ENCODE peak calls at places on chromosome 10, in four cellular contexts. C is HL-60, S is K562, M is GM12878. F is an unnamed sample.

GRCh38 chr10:44323838-44324237 is 61.1 kb downstream of the CXCL12 start:
- DNase-seq in C (no peak), S (no peak), M (no peak), F (no peak)

GRCh38 chr10:103921750-103922195 is 3.8 kb upstream of the STN1 start:
- DNase-seq in C (peak), S (peak), M (no peak), F (peak)

GRCh38 chr10:86957471-86958108 is at the start of gene MMRN2:
- DNase-seq in C (no peak), S (no peak), M (no peak), F (no peak)

GRCh38 chr10:87619705-87620104 is 40.0 kb upstream of the PAPSS2 start:
- DNase-seq in C (no peak), S (no peak), M (no peak), F (no peak)

GRCh38 chr10:129605986-129606518 is 139.0 kb downstream of the MGMT start:
- DNase-seq in C (no peak), S (no peak), M (peak), F (no peak)

GRCh38 chr10:110566472-110567200 is 859 bp upstream of the SMC3 start:
- DNase-seq in C (no peak), S (no peak), M (no peak), F (no peak)

GRCh38 chr10:124545346-124545745 is 83.7 kb downstream of the LHPP start:
- DNase-seq in C (no peak), S (no peak), M (no peak), F (no peak)

GRCh38 chr10:72261323-72262018 is 12.3 kb upstream of the DDIT4 start:
- DNase-seq in C (no peak), S (peak), M (peak), F (peak)

GRCh38 chr10:13347235-13348156 is 597 bp downstream of the SEPHS1 start:
- DNase-seq in C (no peak), S (peak), M (no peak), F (peak)

GRCh38 chr10:13348216-13349017 is at the start of gene SEPHS1:
- DNase-seq in C (peak), S (peak), M (no peak), F (peak)

GRCh38 chr10:13352519-13352918 is 4.4 kb upstream of the SEPHS1 start:
- DNase-seq in C (no peak), S (peak), M (no peak), F (no peak)

GRCh38 chr10:13351340-13351915 is 3.3 kb upstream of the SEPHS1 start:
- DNase-seq in C (no peak), S (no peak), M (no peak), F (no peak)

GRCh38 chr10:13349776-13350274 is 1.7 kb upstream of the SEPHS1 start:
- DNase-seq in C (no peak), S (peak), M (no peak), F (no peak)
- TF ChIP-seq POLR2AphosphoS5 in C (no peak), S (no peak), M (no peak), F (no peak)

DNA sequence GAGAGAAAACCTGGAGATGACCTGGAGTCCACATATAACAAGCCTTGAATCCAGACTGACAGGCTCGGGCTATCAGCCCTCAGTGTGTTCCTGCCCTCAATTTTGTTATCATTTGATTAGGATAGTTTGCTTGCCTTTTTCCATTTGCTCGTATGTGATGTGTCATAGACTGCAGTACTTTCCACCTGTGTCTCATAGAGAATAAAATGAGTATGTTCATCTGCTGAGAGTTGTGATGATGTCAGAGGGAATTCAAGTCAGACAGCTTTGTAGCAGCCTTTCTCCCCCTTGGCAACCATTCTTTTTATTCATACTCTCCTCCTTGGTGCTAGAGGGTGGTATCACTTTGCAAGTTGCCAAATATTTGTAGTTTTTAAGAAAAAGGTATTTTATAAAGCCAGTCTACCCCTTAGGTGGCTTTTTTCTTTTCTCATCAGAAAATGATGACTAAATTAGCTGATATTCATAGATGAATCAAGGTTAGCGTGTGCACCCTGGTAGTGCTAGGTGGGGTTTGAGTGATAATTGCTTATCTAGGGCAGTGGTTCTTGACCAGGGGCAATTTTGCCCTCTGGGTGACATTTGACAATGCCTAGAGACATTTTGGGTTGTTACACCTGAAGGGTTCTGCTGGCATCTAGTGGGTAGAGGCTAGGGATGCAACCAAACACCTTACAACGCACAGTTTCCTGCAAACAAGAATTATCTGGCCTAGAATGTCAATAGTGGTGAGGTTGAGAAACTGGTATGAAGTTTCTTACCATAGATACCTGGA is 5.4 kb downstream of the SGPL1 start:
- DNase-seq in C (no peak), S (no peak), M (no peak), F (no peak)
- TF ChIP-seq SPI1 in C (no peak), S (no peak), M (no peak), F (no peak)

GRCh38 chr10:61192042-61192441 is 248.1 kb upstream of the RHOBTB1 start:
- DNase-seq in C (no peak), S (no peak), M (no peak), F (no peak)

GRCh38 chr10:61195219-61195618 is 251.2 kb upstream of the RHOBTB1 start:
- DNase-seq in C (no peak), S (no peak), M (no peak), F (no peak)

GRCh38 chr10:61197022-61197421 is 253.0 kb upstream of the RHOBTB1 start:
- DNase-seq in C (no peak), S (no peak), M (no peak), F (no peak)
- TF ChIP-seq POLR2AphosphoS5 in C (no peak), S (no peak), M (no peak), F (no peak)

GRCh38 chr10:123061865-123062264 is 53.1 kb downstream of the ACADSB start:
- DNase-seq in C (no peak), S (no peak), M (no peak), F (no peak)
- TF ChIP-seq SPI1 in C (no peak), S (no peak), M (no peak), F (peak)

GRCh38 chr10:113219446-113219845 is 269.4 kb downstream of the TCF7L2 start:
- DNase-seq in C (no peak), S (no peak), M (no peak), F (no peak)
- TF ChIP-seq POLR2AphosphoS5 in C (no peak), S (no peak), M (no peak), F (no peak)

GRCh38 chr10:28020993-28021982 is 22.4 kb upstream of the ODAD2 start:
- DNase-seq in C (no peak), S (no peak), M (no peak), F (no peak)
- TF ChIP-seq SPI1 in C (no peak), S (no peak), M (no peak), F (no peak)

GRCh38 chr10:114876169-114876568 is 54.6 kb downstream of the FHIP2A start:
- DNase-seq in C (peak), S (no peak), M (no peak), F (no peak)

GRCh38 chr10:114874827-114875541 is 53.4 kb downstream of the FHIP2A start:
- DNase-seq in C (no peak), S (no peak), M (no peak), F (peak)

GRCh38 chr10:114876602-114877300 is 55.2 kb downstream of the FHIP2A start:
- DNase-seq in C (peak), S (peak), M (peak), F (peak)

GRCh38 chr10:114879093-114879492 is 57.5 kb downstream of the FHIP2A start:
- DNase-seq in C (no peak), S (no peak), M (no peak), F (no peak)

DNA sequence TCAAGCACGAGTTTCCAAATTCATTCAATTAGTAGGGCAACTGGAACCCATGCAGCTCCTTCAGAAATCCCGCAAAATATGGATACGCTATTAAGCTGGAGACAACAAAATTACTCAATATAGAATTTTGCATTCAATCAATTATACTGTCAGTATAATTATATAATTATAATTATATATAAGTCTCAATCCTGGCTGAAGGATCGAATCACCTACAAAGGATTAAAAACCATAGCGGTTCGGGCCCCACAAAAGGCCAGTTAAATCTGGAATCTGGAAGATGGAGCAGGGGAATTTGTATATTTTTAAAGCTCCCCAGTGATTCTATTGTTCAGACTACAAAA is 55.7 kb downstream of the FHIP2A start:
- DNase-seq in C (no peak), S (no peak), M (no peak), F (no peak)
- TF ChIP-seq POLR2AphosphoS5 in C (no peak), S (no peak), M (no peak), F (no peak)

GRCh38 chr10:13938940-13939339 is 352.2 kb downstream of the PRPF18 start:
- DNase-seq in C (no peak), S (no peak), M (no peak), F (no peak)
- TF ChIP-seq SPI1 in C (no peak), S (no peak), M (no peak), F (no peak)

DNA sequence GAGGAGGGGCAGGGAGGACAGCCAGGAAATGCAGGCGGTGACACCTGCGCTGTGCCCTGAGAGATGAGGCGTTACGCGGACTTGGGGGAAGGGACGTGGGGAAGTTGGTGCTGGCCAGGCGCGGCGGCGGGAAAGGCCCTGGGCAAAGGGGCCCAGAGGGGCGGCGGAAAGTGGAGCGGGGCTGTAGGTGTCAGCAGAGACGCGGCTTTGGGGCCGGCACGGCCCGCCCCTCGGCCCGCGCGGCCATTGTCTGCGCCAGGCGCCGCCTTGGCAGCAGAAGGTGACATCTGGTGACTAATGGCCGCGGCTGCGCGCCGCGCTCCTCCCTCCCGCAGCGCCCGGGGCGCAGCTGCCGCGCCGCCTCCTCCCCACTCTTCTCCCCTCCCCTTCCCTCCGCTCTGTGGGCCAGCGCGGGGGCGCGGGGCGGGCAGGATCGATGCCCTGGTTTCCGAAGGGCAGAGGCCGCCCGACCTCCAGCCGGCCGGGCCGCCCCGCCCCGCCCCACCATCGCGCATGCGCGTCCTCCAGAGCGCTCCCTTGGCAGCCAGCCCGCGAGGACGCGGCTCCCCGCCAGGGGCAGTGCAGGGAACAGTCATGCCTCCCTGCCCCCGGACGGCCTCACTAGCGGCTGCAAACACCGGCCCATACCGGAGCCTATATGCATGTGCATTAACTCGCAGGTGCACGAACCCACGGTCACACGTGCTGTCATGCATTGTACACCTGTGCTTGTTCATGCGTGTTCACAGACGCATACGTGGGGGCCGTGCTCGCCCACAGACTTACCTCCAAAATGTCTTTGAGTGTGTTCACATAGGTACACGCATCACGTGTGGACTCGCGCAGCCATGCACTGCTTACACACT is 269.6 kb downstream of the RPS24 start:
- DNase-seq in C (peak), S (peak), M (peak), F (peak)
- TF ChIP-seq POLR2AphosphoS5 in C (peak), S (peak), M (peak), F (no peak)

GRCh38 chr10:63008491-63008890 is 124.6 kb upstream of the NRBF2 start:
- DNase-seq in C (no peak), S (no peak), M (no peak), F (no peak)

GRCh38 chr10:63007112-63007511 is 126.0 kb upstream of the NRBF2 start:
- DNase-seq in C (no peak), S (no peak), M (no peak), F (no peak)

GRCh38 chr10:63005246-63005645 is 127.9 kb upstream of the NRBF2 start:
- DNase-seq in C (no peak), S (no peak), M (peak), F (no peak)

GRCh38 chr10:63003816-63004453 is 129.2 kb upstream of the NRBF2 start:
- DNase-seq in C (no peak), S (peak), M (no peak), F (no peak)
- TF ChIP-seq SPI1 in C (no peak), S (no peak), M (no peak), F (no peak)

F was measured in GM12891.